ENCODE peak calls at places on chromosomes 7 and 10, in nine cellular contexts. A, H, Y, J, K, Z, G, F and D are unnamed samples.

GRCh38 chr7:108235451-108236061 is 105.4 kb upstream of the LAMB4 start:
- DNase-seq in G (peak), Y (no peak), J (no peak), F (no peak), Z (no peak), H (no peak), A (no peak), K (no peak), D (no peak)

GRCh38 chr7:114865564-114865963 is 56.3 kb upstream of the MDFIC start:
- DNase-seq in G (peak), J (peak), H (no peak), A (peak), K (no peak), Y (peak), F (peak), Z (peak), D (peak)

GRCh38 chr10:129193148-129193547 is 273.9 kb upstream of the MGMT start:
- DNase-seq in G (peak), J (no peak), H (no peak), Y (no peak), A (no peak), Z (no peak), K (no peak), F (no peak), D (no peak)

GRCh38 chr7:44101966-44102845 is 1.9 kb upstream of the AEBP1 start:
- DNase-seq in Z (no peak), G (peak), F (peak), J (peak), Y (no peak), H (no peak), K (no peak), A (peak), D (no peak)

GRCh38 chr10:628386-629045 is 61.0 kb downstream of the DIP2C start:
- DNase-seq in A (no peak), F (peak), Z (no peak), Y (no peak), K (no peak), J (peak), H (peak), G (no peak), D (no peak)

GRCh38 chr10:23523251-23523650 is 84.4 kb downstream of the OTUD1 start:
- DNase-seq in A (no peak), H (no peak), Y (no peak), F (no peak), G (no peak), J (no peak), Z (no peak), K (no peak), D (no peak)

GRCh38 chr7:77352688-77353406 is 63.3 kb downstream of the GSAP start:
- DNase-seq in F (no peak), H (no peak), A (no peak), J (no peak), K (no peak), Z (no peak), G (no peak), Y (no peak), D (no peak)

GRCh38 chr7:7783001-7783400 is 64.6 kb upstream of the RPA3 start:
- DNase-seq in G (no peak), K (no peak), H (no peak), A (no peak), Z (no peak), J (no peak), Y (no peak), F (no peak), D (no peak)

GRCh38 chr7:69635572-69636190 is 37.4 kb downstream of the AUTS2 start:
- DNase-seq in G (no peak), Z (no peak), F (no peak), Y (no peak), H (no peak), K (no peak), J (peak), A (no peak), D (no peak)

GRCh38 chr7:117807688-117808087 is 65.6 kb downstream of the CTTNBP2 start:
- DNase-seq in K (no peak), Y (no peak), H (no peak), J (peak), A (no peak), Z (no peak), F (no peak), G (no peak), D (no peak)

GRCh38 chr10:84946984-84947383 is 618.6 kb downstream of the CCSER2 start:
- DNase-seq in H (no peak), K (no peak), Y (no peak), A (no peak), G (no peak), F (no peak), Z (no peak), J (no peak), D (no peak)

GRCh38 chr7:78463039-78463438 is 664.5 kb downstream of the PHTF2 start:
- DNase-seq in A (no peak), K (no peak), Z (no peak), H (no peak), F (no peak), Y (no peak), J (no peak), G (no peak), D (no peak)

GRCh38 chr10:485776-486572 is 203.5 kb downstream of the DIP2C start:
- DNase-seq in F (no peak), K (no peak), Z (no peak), H (no peak), G (peak), A (no peak), J (no peak), Y (no peak), D (no peak)

GRCh38 chr10:130371686-130372085 is 235.5 kb downstream of the GLRX3 start:
- DNase-seq in F (no peak), K (no peak), A (no peak), Z (no peak), H (no peak), Y (no peak), J (no peak), G (no peak), D (no peak)